ENCODE peak calls at places on chromosomes 4 and X, in seven cellular contexts. One of them, this sample, is unnamed.

GRCh38 chr4:25107827-25108516 is 52.3 kb downstream of the SEPSECS start:
- DNase-seq in T-helper 2 cell: no peak
- DNase-seq in SK-MEL-5: no peak
- DNase-seq in AG04450: no peak
- DNase-seq in frontal cortex: no peak
- DNase-seq in stimulated activated CD8-positive, alpha-beta memory T cell treated with anti-CD3 and anti-CD28 coated beads, Interleukin-2, amount 100 ng/mL, for 48 hours: no peak
- DNase-seq in NCI-H1436: no peak
- DNase-seq in this sample: no peak

GRCh38 chr4:104486702-104487101 is 8.0 kb downstream of the CXXC4 start:
- DNase-seq in T-helper 2 cell: no peak
- DNase-seq in SK-MEL-5: no peak
- DNase-seq in AG04450: no peak
- DNase-seq in frontal cortex: no peak
- DNase-seq in stimulated activated CD8-positive, alpha-beta memory T cell treated with anti-CD3 and anti-CD28 coated beads, Interleukin-2, amount 100 ng/mL, for 48 hours: no peak
- DNase-seq in NCI-H1436: peak; percentile 13
- DNase-seq in this sample: no peak

GRCh38 chrX:101999644-102000539 is 68.1 kb upstream of the ZMAT1 start:
- DNase-seq in T-helper 2 cell: no peak
- DNase-seq in SK-MEL-5: no peak
- DNase-seq in AG04450: no peak
- DNase-seq in frontal cortex: no peak
- DNase-seq in stimulated activated CD8-positive, alpha-beta memory T cell treated with anti-CD3 and anti-CD28 coated beads, Interleukin-2, amount 100 ng/mL, for 48 hours: no peak
- DNase-seq in NCI-H1436: no peak
- DNase-seq in this sample: no peak

GRCh38 chr4:146192060-146192459 is 16.5 kb downstream of the LSM6 start:
- DNase-seq in T-helper 2 cell: no peak
- DNase-seq in SK-MEL-5: no peak
- DNase-seq in AG04450: no peak
- DNase-seq in frontal cortex: no peak
- DNase-seq in stimulated activated CD8-positive, alpha-beta memory T cell treated with anti-CD3 and anti-CD28 coated beads, Interleukin-2, amount 100 ng/mL, for 48 hours: no peak
- DNase-seq in NCI-H1436: no peak
- DNase-seq in this sample: no peak

GRCh38 chr4:43587746-43588145 is 695.2 kb downstream of the GRXCR1 start:
- DNase-seq in T-helper 2 cell: no peak
- DNase-seq in SK-MEL-5: peak; percentile 40
- DNase-seq in AG04450: no peak
- DNase-seq in frontal cortex: no peak
- DNase-seq in stimulated activated CD8-positive, alpha-beta memory T cell treated with anti-CD3 and anti-CD28 coated beads, Interleukin-2, amount 100 ng/mL, for 48 hours: no peak
- DNase-seq in NCI-H1436: no peak
- DNase-seq in this sample: no peak

GRCh38 chrX:138034136-138034535 is 468.2 kb downstream of the ZIC3 start:
- DNase-seq in T-helper 2 cell: no peak
- DNase-seq in SK-MEL-5: peak; percentile 23
- DNase-seq in AG04450: no peak
- DNase-seq in frontal cortex: no peak
- DNase-seq in stimulated activated CD8-positive, alpha-beta memory T cell treated with anti-CD3 and anti-CD28 coated beads, Interleukin-2, amount 100 ng/mL, for 48 hours: no peak
- DNase-seq in NCI-H1436: no peak
- DNase-seq in this sample: no peak

GRCh38 chr4:186715077-186715476 is 8.6 kb downstream of the FAT1 start:
- DNase-seq in T-helper 2 cell: no peak
- DNase-seq in SK-MEL-5: no peak
- DNase-seq in AG04450: no peak
- DNase-seq in frontal cortex: no peak
- DNase-seq in stimulated activated CD8-positive, alpha-beta memory T cell treated with anti-CD3 and anti-CD28 coated beads, Interleukin-2, amount 100 ng/mL, for 48 hours: no peak
- DNase-seq in NCI-H1436: no peak
- DNase-seq in this sample: no peak

GRCh38 chr4:5782829-5783476 is 72.0 kb downstream of the EVC start:
- DNase-seq in T-helper 2 cell: no peak
- DNase-seq in SK-MEL-5: no peak
- DNase-seq in AG04450: no peak
- DNase-seq in frontal cortex: no peak
- DNase-seq in stimulated activated CD8-positive, alpha-beta memory T cell treated with anti-CD3 and anti-CD28 coated beads, Interleukin-2, amount 100 ng/mL, for 48 hours: no peak
- DNase-seq in NCI-H1436: no peak
- DNase-seq in this sample: no peak

GRCh38 chr4:74109116-74109791 is 10.3 kb upstream of the CXCL2 start:
- DNase-seq in T-helper 2 cell: no peak
- DNase-seq in SK-MEL-5: peak; percentile 32
- DNase-seq in AG04450: peak; percentile 74
- DNase-seq in frontal cortex: no peak
- DNase-seq in stimulated activated CD8-positive, alpha-beta memory T cell treated with anti-CD3 and anti-CD28 coated beads, Interleukin-2, amount 100 ng/mL, for 48 hours: no peak
- DNase-seq in NCI-H1436: no peak
- DNase-seq in this sample: no peak

GRCh38 chr4:6038711-6039110 is 20.5 kb upstream of the C4orf50 start:
- DNase-seq in T-helper 2 cell: no peak
- DNase-seq in SK-MEL-5: no peak
- DNase-seq in AG04450: no peak
- DNase-seq in frontal cortex: no peak
- DNase-seq in stimulated activated CD8-positive, alpha-beta memory T cell treated with anti-CD3 and anti-CD28 coated beads, Interleukin-2, amount 100 ng/mL, for 48 hours: no peak
- DNase-seq in NCI-H1436: no peak
- DNase-seq in this sample: no peak

GRCh38 chr4:100738388-100739165 is 220.8 kb upstream of the EMCN start:
- DNase-seq in T-helper 2 cell: no peak
- DNase-seq in SK-MEL-5: no peak
- DNase-seq in AG04450: peak; percentile 29
- DNase-seq in frontal cortex: no peak
- DNase-seq in stimulated activated CD8-positive, alpha-beta memory T cell treated with anti-CD3 and anti-CD28 coated beads, Interleukin-2, amount 100 ng/mL, for 48 hours: no peak
- DNase-seq in NCI-H1436: no peak
- DNase-seq in this sample: no peak

GRCh38 chrX:23820235-23820782 is 37.3 kb downstream of the SAT1 start:
- DNase-seq in T-helper 2 cell: no peak
- DNase-seq in SK-MEL-5: no peak
- DNase-seq in AG04450: no peak
- DNase-seq in frontal cortex: no peak
- DNase-seq in stimulated activated CD8-positive, alpha-beta memory T cell treated with anti-CD3 and anti-CD28 coated beads, Interleukin-2, amount 100 ng/mL, for 48 hours: no peak
- DNase-seq in NCI-H1436: no peak
- DNase-seq in this sample: no peak

GRCh38 chrX:144715356-144715755 is 531.9 kb upstream of the SPANXN1 start:
- DNase-seq in T-helper 2 cell: no peak
- DNase-seq in SK-MEL-5: peak; percentile 62
- DNase-seq in AG04450: no peak
- DNase-seq in frontal cortex: no peak
- DNase-seq in stimulated activated CD8-positive, alpha-beta memory T cell treated with anti-CD3 and anti-CD28 coated beads, Interleukin-2, amount 100 ng/mL, for 48 hours: no peak
- DNase-seq in NCI-H1436: no peak
- DNase-seq in this sample: no peak

GRCh38 chr4:8582016-8582415 is 1.8 kb downstream of the GPR78 start:
- DNase-seq in T-helper 2 cell: no peak
- DNase-seq in SK-MEL-5: no peak
- DNase-seq in AG04450: no peak
- DNase-seq in frontal cortex: no peak
- DNase-seq in stimulated activated CD8-positive, alpha-beta memory T cell treated with anti-CD3 and anti-CD28 coated beads, Interleukin-2, amount 100 ng/mL, for 48 hours: no peak
- DNase-seq in NCI-H1436: no peak
- DNase-seq in this sample: no peak

GRCh38 chrX:66110112-66110511 is 53.9 kb upstream of the HEPH start:
- DNase-seq in T-helper 2 cell: no peak
- DNase-seq in SK-MEL-5: peak; percentile 53
- DNase-seq in AG04450: no peak
- DNase-seq in frontal cortex: no peak
- DNase-seq in stimulated activated CD8-positive, alpha-beta memory T cell treated with anti-CD3 and anti-CD28 coated beads, Interleukin-2, amount 100 ng/mL, for 48 hours: no peak
- DNase-seq in NCI-H1436: no peak
- DNase-seq in this sample: no peak

GRCh38 chr4:1976416-1977352 is 32.1 kb downstream of the NELFA start:
- DNase-seq in T-helper 2 cell: no peak
- DNase-seq in SK-MEL-5: no peak
- DNase-seq in AG04450: no peak
- DNase-seq in frontal cortex: no peak
- DNase-seq in stimulated activated CD8-positive, alpha-beta memory T cell treated with anti-CD3 and anti-CD28 coated beads, Interleukin-2, amount 100 ng/mL, for 48 hours: no peak
- DNase-seq in NCI-H1436: no peak
- DNase-seq in this sample: no peak

GRCh38 chr4:8916251-8916913 is 44.7 kb upstream of the HMX1 start:
- DNase-seq in T-helper 2 cell: no peak
- DNase-seq in SK-MEL-5: no peak
- DNase-seq in AG04450: no peak
- DNase-seq in frontal cortex: peak; percentile 1
- DNase-seq in stimulated activated CD8-positive, alpha-beta memory T cell treated with anti-CD3 and anti-CD28 coated beads, Interleukin-2, amount 100 ng/mL, for 48 hours: no peak
- DNase-seq in NCI-H1436: no peak
- DNase-seq in this sample: no peak

GRCh38 chrX:48465336-48465933 is 4.6 kb downstream of the SLC38A5 start:
- DNase-seq in T-helper 2 cell: no peak
- DNase-seq in SK-MEL-5: no peak
- DNase-seq in AG04450: peak; percentile 61
- DNase-seq in frontal cortex: no peak
- DNase-seq in stimulated activated CD8-positive, alpha-beta memory T cell treated with anti-CD3 and anti-CD28 coated beads, Interleukin-2, amount 100 ng/mL, for 48 hours: no peak
- DNase-seq in NCI-H1436: no peak
- DNase-seq in this sample: no peak

This sample was measured in CD8-positive, alpha-beta T cell.